ENCODE peak calls at places on chromosomes 6 and 20, in five cellular contexts. One of them, this sample, is unnamed.

GRCh38 chr6:32622545-32623401 is 14.4 kb upstream of the HLA-DQA1 start:
- DNase-seq in HCT116: no peak
- DNase-seq in HepG2: peak
- DNase-seq in GM12878: peak
- DNase-seq in K562: peak
- DNase-seq in this sample: peak

GRCh38 chr20:57133926-57134650 is 132.4 kb downstream of the BMP7 start:
- DNase-seq in K562: no peak
- DNase-seq in HepG2: no peak
- DNase-seq in HCT116: no peak
- DNase-seq in GM12878: no peak
- DNase-seq in this sample: no peak

GRCh38 chr20:50425076-50425475 is 85.1 kb upstream of the PTPN1 start:
- DNase-seq in HepG2: peak
- DNase-seq in GM12878: no peak
- DNase-seq in K562: peak
- DNase-seq in HCT116: peak
- DNase-seq in this sample: peak

GRCh38 chr6:31083742-31084354 is 28.5 kb downstream of the C6orf15 start:
- DNase-seq in GM12878: no peak
- DNase-seq in HepG2: peak
- DNase-seq in HCT116: peak
- DNase-seq in K562: peak
- DNase-seq in this sample: no peak

GRCh38 chr6:34391023-34391485 is 1.4 kb downstream of the NUDT3 start:
- DNase-seq in HepG2: peak
- DNase-seq in K562: peak
- DNase-seq in GM12878: no peak
- DNase-seq in HCT116: no peak
- DNase-seq in this sample: peak

GRCh38 chr20:54397292-54398155 is 77.9 kb upstream of the DOK5 start:
- DNase-seq in HepG2: no peak
- DNase-seq in GM12878: no peak
- DNase-seq in HCT116: no peak
- DNase-seq in K562: no peak
- DNase-seq in this sample: no peak

GRCh38 chr6:26383624-26384417 is 913 bp downstream of the BTN2A2 start:
- DNase-seq in K562: peak
- DNase-seq in HCT116: no peak
- DNase-seq in GM12878: no peak
- DNase-seq in HepG2: no peak
- DNase-seq in this sample: no peak

GRCh38 chr6:53014034-53014433 is 18.9 kb upstream of the GSTA4 start:
- DNase-seq in HCT116: no peak
- DNase-seq in K562: no peak
- DNase-seq in GM12878: no peak
- DNase-seq in HepG2: no peak
- DNase-seq in this sample: no peak

GRCh38 chr6:106746660-106747059 is 117.3 kb downstream of the QRSL1 start:
- DNase-seq in K562: no peak
- DNase-seq in HCT116: no peak
- DNase-seq in HepG2: peak
- DNase-seq in GM12878: no peak
- DNase-seq in this sample: no peak

GRCh38 chr20:53652090-53652858 is 58.6 kb upstream of the ZNF217 start:
- DNase-seq in HepG2: peak
- DNase-seq in HCT116: no peak
- DNase-seq in K562: peak
- DNase-seq in GM12878: peak
- DNase-seq in this sample: no peak

GRCh38 chr6:35948725-35949124 is 27.8 kb upstream of the SRPK1 start:
- DNase-seq in GM12878: no peak
- DNase-seq in K562: peak
- DNase-seq in HepG2: peak
- DNase-seq in HCT116: peak
- DNase-seq in this sample: no peak

GRCh38 chr20:47217482-47218446 is 138.7 kb downstream of the ZMYND8 start:
- DNase-seq in HepG2: no peak
- DNase-seq in GM12878: no peak
- DNase-seq in K562: no peak
- DNase-seq in HCT116: no peak
- DNase-seq in this sample: no peak

GRCh38 chr6:155510879-155511278 is 55.2 kb upstream of the NOX3 start:
- DNase-seq in GM12878: no peak
- DNase-seq in K562: no peak
- DNase-seq in HepG2: no peak
- DNase-seq in HCT116: no peak
- DNase-seq in this sample: no peak

GRCh38 chr6:3660473-3660872 is 91.0 kb downstream of the PXDC1 start:
- DNase-seq in GM12878: no peak
- DNase-seq in HepG2: no peak
- DNase-seq in HCT116: no peak
- DNase-seq in K562: no peak
- DNase-seq in this sample: no peak

GRCh38 chr6:18179770-18180393 is 24.7 kb downstream of the KDM1B start:
- DNase-seq in K562: no peak
- DNase-seq in GM12878: no peak
- DNase-seq in HCT116: no peak
- DNase-seq in HepG2: no peak
- DNase-seq in this sample: no peak

GRCh38 chr6:152004896-152005295 is 197.4 kb downstream of the ESR1 start:
- DNase-seq in HCT116: no peak
- DNase-seq in K562: no peak
- DNase-seq in HepG2: no peak
- DNase-seq in GM12878: no peak
- DNase-seq in this sample: no peak

GRCh38 chr6:33170176-33171095 is 21.8 kb downstream of the COL11A2 start:
- DNase-seq in GM12878: peak
- DNase-seq in HepG2: no peak
- DNase-seq in HCT116: no peak
- DNase-seq in K562: no peak
- DNase-seq in this sample: peak

GRCh38 chr6:129046526-129046925 is 163.6 kb downstream of the LAMA2 start:
- DNase-seq in GM12878: no peak
- DNase-seq in K562: no peak
- DNase-seq in HCT116: no peak
- DNase-seq in HepG2: no peak
- DNase-seq in this sample: no peak

GRCh38 chr6:7262746-7263335 is 50.2 kb downstream of the SSR1 start:
- DNase-seq in HepG2: no peak
- DNase-seq in K562: no peak
- DNase-seq in GM12878: no peak
- DNase-seq in HCT116: no peak
- DNase-seq in this sample: no peak

GRCh38 chr20:32437391-32438074 is 79.4 kb downstream of the ASXL1 start:
- DNase-seq in GM12878: no peak
- DNase-seq in K562: peak
- DNase-seq in HCT116: no peak
- DNase-seq in HepG2: peak
- DNase-seq in this sample: peak

GRCh38 chr6:8229913-8230312 is 127.6 kb upstream of the EEF1E1 start:
- DNase-seq in K562: no peak
- DNase-seq in GM12878: no peak
- DNase-seq in HepG2: no peak
- DNase-seq in HCT116: no peak
- DNase-seq in this sample: no peak

GRCh38 chr6:161169060-161169459 is 104.8 kb downstream of the AGPAT4 start:
- DNase-seq in K562: no peak
- DNase-seq in GM12878: no peak
- DNase-seq in HCT116: no peak
- DNase-seq in HepG2: no peak
- DNase-seq in this sample: no peak

GRCh38 chr6:170190046-170190445 is 100.8 kb downstream of the DLL1 start:
- DNase-seq in HepG2: no peak
- DNase-seq in GM12878: no peak
- DNase-seq in K562: no peak
- DNase-seq in HCT116: no peak
- DNase-seq in this sample: no peak

GRCh38 chr6:37103169-37104039 is 66.5 kb upstream of the PIM1 start:
- DNase-seq in HepG2: peak
- DNase-seq in HCT116: no peak
- DNase-seq in K562: peak
- DNase-seq in GM12878: no peak
- DNase-seq in this sample: peak

GRCh38 chr6:113011803-113012202 is 664.7 kb downstream of the RFPL4B start:
- DNase-seq in GM12878: no peak
- DNase-seq in HCT116: no peak
- DNase-seq in HepG2: no peak
- DNase-seq in K562: no peak
- DNase-seq in this sample: no peak

DNA sequence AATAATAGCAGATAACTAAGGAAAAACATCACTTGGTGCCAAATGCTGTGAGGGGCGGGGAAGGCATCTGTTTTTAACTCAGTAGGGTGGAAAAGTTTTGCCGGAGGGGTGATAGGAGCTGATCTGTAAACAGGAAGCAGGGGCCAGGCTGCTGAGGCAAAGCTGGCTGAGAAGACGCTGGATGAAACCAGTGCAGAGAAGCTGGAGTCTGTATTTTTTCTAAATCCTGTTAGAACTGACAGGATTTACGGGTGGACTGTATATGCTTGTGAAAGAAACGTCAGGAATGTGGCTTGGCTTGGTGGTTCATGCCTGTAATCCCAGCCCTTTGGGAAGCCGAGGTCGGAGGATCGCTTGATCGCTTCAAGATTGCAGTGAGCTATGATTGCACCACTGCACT is 5.6 kb downstream of the PCMTD2 start:
- DNase-seq in HepG2: no peak
- DNase-seq in K562: no peak
- DNase-seq in HCT116: no peak
- DNase-seq in GM12878: no peak
- DNase-seq in this sample: peak
- H3K27ac ChIP-seq in HepG2: no peak
- H3K27ac ChIP-seq in K562: no peak
- H3K27ac ChIP-seq in HCT116: no peak
- H3K27ac ChIP-seq in GM12878: no peak
- H3K27ac ChIP-seq in this sample: no peak

GRCh38 chr6:157668034-157668401 is 155.0 kb upstream of the SNX9 start:
- DNase-seq in K562: no peak
- DNase-seq in GM12878: no peak
- DNase-seq in HepG2: no peak
- DNase-seq in HCT116: no peak
- DNase-seq in this sample: no peak

GRCh38 chr6:157666721-157667120 is 156.3 kb upstream of the SNX9 start:
- DNase-seq in GM12878: no peak
- DNase-seq in K562: no peak
- DNase-seq in HepG2: no peak
- DNase-seq in HCT116: no peak
- DNase-seq in this sample: no peak

GRCh38 chr6:157668690-157669089 is 154.4 kb upstream of the SNX9 start:
- DNase-seq in GM12878: no peak
- DNase-seq in HCT116: no peak
- DNase-seq in HepG2: no peak
- DNase-seq in K562: no peak
- DNase-seq in this sample: no peak

GRCh38 chr6:157665172-157665571 is 157.9 kb upstream of the SNX9 start:
- DNase-seq in GM12878: no peak
- DNase-seq in HCT116: no peak
- DNase-seq in K562: no peak
- DNase-seq in HepG2: no peak
- DNase-seq in this sample: no peak

DNA sequence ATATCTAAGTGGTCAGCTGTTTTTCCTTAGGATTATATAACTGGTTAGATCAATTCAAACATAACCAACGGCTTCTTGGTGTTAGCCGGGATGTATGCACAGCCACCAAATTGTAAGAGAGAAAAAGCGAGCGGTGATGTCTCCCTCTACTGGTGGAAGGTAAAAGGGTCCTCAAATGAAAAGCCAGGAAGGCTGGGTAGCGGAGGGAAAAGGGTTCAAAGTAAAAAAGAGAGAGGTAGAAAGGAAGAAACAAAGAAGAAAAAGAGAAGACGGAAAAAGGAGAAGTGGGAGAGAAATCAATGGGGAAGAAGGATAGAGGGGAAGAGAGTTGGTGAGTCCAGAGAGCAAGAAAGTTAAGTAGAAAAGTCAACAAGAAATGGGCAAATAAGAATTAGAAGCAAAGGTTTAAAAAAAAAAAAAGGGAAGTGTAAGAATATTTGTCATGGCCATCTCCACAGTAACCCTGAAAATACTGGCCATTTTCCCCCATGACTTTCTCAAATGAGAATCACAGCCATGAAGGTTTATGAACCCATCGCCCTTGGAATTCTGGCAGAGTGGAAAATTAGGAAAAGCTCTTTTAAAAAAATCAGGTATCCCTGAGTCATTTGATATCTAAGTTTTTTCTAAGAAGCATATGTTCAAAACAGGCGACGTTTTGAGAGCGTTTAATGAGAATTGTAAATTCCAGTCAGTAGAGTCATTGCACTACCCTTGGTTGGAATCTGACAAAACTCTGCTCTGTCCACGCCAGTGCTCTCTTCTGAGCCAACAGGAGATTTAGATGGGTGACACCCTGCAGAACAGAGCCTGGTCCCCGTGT is 155.6 kb upstream of the SNX9 start:
- DNase-seq in K562: peak
- DNase-seq in HepG2: peak
- DNase-seq in GM12878: peak
- DNase-seq in HCT116: peak
- DNase-seq in this sample: peak
- TF ChIP-seq ZBTB33 in K562: peak
- TF ChIP-seq ZBTB33 in HepG2: peak
- TF ChIP-seq ZBTB33 in GM12878: no peak
- TF ChIP-seq ZBTB33 in HCT116: no peak
- TF ChIP-seq ZBTB33 in this sample: no peak

GRCh38 chr20:63953764-63954429 is 2.3 kb downstream of the UCKL1 start:
- DNase-seq in HepG2: no peak
- DNase-seq in K562: no peak
- DNase-seq in GM12878: no peak
- DNase-seq in HCT116: no peak
- DNase-seq in this sample: no peak
- H3K27ac ChIP-seq in HepG2: peak
- H3K27ac ChIP-seq in K562: no peak
- H3K27ac ChIP-seq in GM12878: no peak
- H3K27ac ChIP-seq in HCT116: peak
- H3K27ac ChIP-seq in this sample: no peak

DNA sequence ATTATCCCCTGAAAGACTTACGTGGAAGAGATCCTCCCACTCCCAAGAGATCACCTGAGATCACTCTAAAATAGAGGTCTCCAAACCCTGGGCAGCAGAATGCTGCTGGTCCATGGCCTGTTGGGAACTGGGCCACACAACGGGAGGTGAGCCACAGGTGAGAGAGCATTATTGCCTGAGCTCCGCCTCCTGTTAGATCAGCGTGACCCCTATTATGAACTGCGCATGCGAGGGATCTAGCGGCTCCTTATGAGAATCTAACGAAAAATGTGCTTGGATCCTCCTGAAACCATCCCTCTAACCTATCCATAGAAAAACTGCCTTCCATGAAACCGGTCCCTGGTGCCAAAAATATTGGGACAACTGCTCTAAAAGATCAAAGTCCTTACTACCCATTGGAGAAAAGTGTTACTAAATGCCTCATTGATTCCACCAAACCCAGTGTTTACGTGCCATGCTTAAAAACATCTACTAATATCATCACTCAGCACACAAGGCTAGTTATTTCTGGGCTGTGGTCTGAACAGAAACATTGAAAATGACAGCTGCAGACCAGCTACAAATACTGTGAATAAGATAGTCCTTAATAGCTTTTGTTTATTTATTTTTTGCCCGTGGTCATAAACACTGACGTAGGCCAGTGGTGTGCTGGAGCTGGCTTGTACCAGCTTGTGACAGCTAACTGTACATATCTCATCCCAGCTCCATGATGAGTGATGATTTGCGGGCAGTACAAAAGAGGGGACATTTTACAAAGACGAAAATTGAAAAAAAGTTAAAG is 1057.2 kb downstream of the EPHA7 start:
- DNase-seq in HCT116: no peak
- DNase-seq in HepG2: no peak
- DNase-seq in GM12878: no peak
- DNase-seq in K562: no peak
- DNase-seq in this sample: peak
- TF ChIP-seq ZBTB33 in HCT116: no peak
- TF ChIP-seq ZBTB33 in HepG2: no peak
- TF ChIP-seq ZBTB33 in GM12878: no peak
- TF ChIP-seq ZBTB33 in K562: no peak
- TF ChIP-seq ZBTB33 in this sample: no peak

This sample was measured in SK-N-SH.